ENCODE peak calls at places on chromosomes 12 and 14, in four cellular contexts. Y is stimulated activated CD4-positive, alpha-beta T cell treated with anti-CD3 and anti-CD28 coated beads, Interleukin-4, amount 100 ng/mL, for 4 hours; E is activated CD4-positive, alpha-beta memory T cell treated with anti-CD3 and anti-CD28 coated beads, Interleukin-2, amount 10 ng/mL, durations not matched to agents 7 days and 5 days; M is stimulated activated CD8-positive, alpha-beta memory T cell treated with anti-CD3 and anti-CD28 coated beads, Interleukin-2, amount 100 ng/mL, for 1 hour. C is an unnamed sample.

GRCh38 chr14:71130491-71131179 is 223.4 kb downstream of the PCNX1 start:
- DNase-seq in Y (no peak), E (peak; percentile 44), M (no peak), C (no peak)

GRCh38 chr12:86264451-86265328 is 8.5 kb upstream of the MGAT4C start:
- DNase-seq in Y (no peak), E (no peak), M (no peak), C (no peak)

GRCh38 chr12:130872179-130873096 is 572 bp downstream of the RAN start:
- DNase-seq in Y (peak; percentile 40), E (peak; percentile 57), M (no peak), C (no peak)

GRCh38 chr14:61498811-61499210 is 177.4 kb downstream of the PRKCH start:
- DNase-seq in Y (no peak), E (no peak), M (no peak), C (no peak)

GRCh38 chr14:94500264-94500663 is 9.0 kb downstream of the SERPINA12 start:
- DNase-seq in Y (no peak), E (no peak), M (no peak), C (no peak)

GRCh38 chr14:92890830-92891598 is 31.9 kb upstream of the CHGA start:
- DNase-seq in Y (no peak), E (no peak), M (no peak), C (no peak)

GRCh38 chr14:35402323-35403084 is 2.0 kb downstream of the NFKBIA start:
- DNase-seq in Y (peak; percentile 41), E (peak; percentile 59), M (no peak), C (no peak)

GRCh38 chr12:124778411-124778810 is 85.3 kb downstream of the SCARB1 start:
- DNase-seq in Y (no peak), E (no peak), M (no peak), C (no peak)

GRCh38 chr12:10672231-10672868 is 1.5 kb downstream of the STYK1 start:
- DNase-seq in Y (no peak), E (peak; percentile 19), M (peak; percentile 9), C (no peak)

GRCh38 chr12:117832459-117833457 is 136.0 kb downstream of the KSR2 start:
- DNase-seq in Y (no peak), E (no peak), M (no peak), C (no peak)

C was measured in GOT3.